ENCODE peak calls at places on chromosomes 3 and 15, in six cellular contexts. P is NB4, Y is A549, S is HepG2, M is endothelial cell of umbilical vein, E is K562. Q is an unnamed sample.

GRCh38 chr3:141726483-141726882 is 11.6 kb upstream of the RNF7 start:
- DNase-seq in E (no peak), M (no peak), P (no peak), Y (no peak), S (no peak), Q (no peak)

GRCh38 chr3:49804141-49805041 is 1.3 kb downstream of the INKA1 start:
- DNase-seq in E (no peak), P (peak; percentile 63), Y (no peak), M (peak; percentile 54), S (no peak), Q (no peak)

GRCh38 chr15:95946241-95946640 is 384.3 kb upstream of the NR2F2 start:
- DNase-seq in M (no peak), S (no peak), Y (no peak), P (no peak), E (no peak), Q (no peak)

GRCh38 chr15:48486228-48486627 is 155.0 kb downstream of the DUT start:
- DNase-seq in S (no peak), E (no peak), Y (no peak), M (no peak), P (no peak), Q (peak; percentile 20)

GRCh38 chr15:76999996-77000395 is 5.1 kb downstream of the PSTPIP1 start:
- DNase-seq in E (no peak), S (no peak), P (no peak), Y (no peak), M (no peak), Q (no peak)

GRCh38 chr3:18223591-18224338 is 201.4 kb downstream of the SATB1 start:
- DNase-seq in E (no peak), Y (no peak), P (peak; percentile 96), M (no peak), S (no peak), Q (peak; percentile 55)

GRCh38 chr15:85044251-85044853 is 62.7 kb downstream of the PDE8A start:
- DNase-seq in P (peak; percentile 63), S (peak; percentile 63), Y (peak; percentile 89), M (peak; percentile 80), E (no peak), Q (peak; percentile 44)

GRCh38 chr15:72902245-72902928 is 118.8 kb upstream of the ADPGK start:
- DNase-seq in S (no peak), M (no peak), P (no peak), Y (no peak), E (no peak), Q (no peak)

GRCh38 chr3:39267631-39268553 is 11.9 kb downstream of the CX3CR1 start:
- DNase-seq in M (no peak), E (no peak), Y (no peak), P (no peak), S (no peak), Q (no peak)

GRCh38 chr3:24494616-24495333 is at the start of gene THRB:
- DNase-seq in E (peak; percentile 85), S (peak; percentile 56), M (peak; percentile 48), Y (peak; percentile 70), P (no peak), Q (no peak)

GRCh38 chr3:8650583-8651416 is 6.2 kb upstream of the SSUH2 start:
- DNase-seq in E (no peak), P (no peak), S (peak; percentile 69), Y (no peak), M (peak; percentile 27), Q (no peak)

GRCh38 chr3:169363318-169363717 is 300.2 kb downstream of the MECOM start:
- DNase-seq in M (no peak), Y (no peak), S (no peak), E (no peak), P (no peak), Q (no peak)

GRCh38 chr3:172530566-172530965 is 7.3 kb upstream of the TNFSF10 start:
- DNase-seq in Y (no peak), S (no peak), M (peak; percentile 27), P (peak; percentile 91), E (peak; percentile 38), Q (no peak)

GRCh38 chr3:183161552-183162345 is 785 bp downstream of the LAMP3 start:
- DNase-seq in Y (no peak), M (no peak), P (no peak), S (no peak), E (no peak), Q (peak; percentile 92)

GRCh38 chr15:100898661-100899462 is 19.2 kb downstream of the ALDH1A3 start:
- DNase-seq in Y (no peak), M (no peak), S (no peak), P (no peak), E (no peak), Q (no peak)

GRCh38 chr15:67024998-67025368 is 40.4 kb upstream of the SMAD3 start:
- DNase-seq in S (no peak), M (peak; percentile 52), Y (no peak), E (no peak), P (no peak), Q (no peak)

GRCh38 chr3:28841436-28841835 is 439.4 kb upstream of the RBMS3 start:
- DNase-seq in M (no peak), S (no peak), Y (no peak), P (no peak), E (no peak), Q (no peak)

GRCh38 chr3:128471720-128472119 is 5.0 kb upstream of the DNAJB8 start:
- DNase-seq in E (no peak), Y (no peak), P (no peak), M (no peak), S (no peak), Q (no peak)

GRCh38 chr15:77869021-77869895 is 208.3 kb downstream of the TBC1D2B start:
- DNase-seq in E (no peak), M (peak; percentile 10), P (no peak), Y (no peak), S (no peak), Q (no peak)

GRCh38 chr3:169420429-169420828 is 243.1 kb downstream of the MECOM start:
- DNase-seq in M (peak; percentile 75), S (no peak), P (no peak), E (no peak), Y (no peak), Q (no peak)

GRCh38 chr3:13277130-13277783 is 142.9 kb downstream of the NUP210 start:
- DNase-seq in P (no peak), E (no peak), S (no peak), M (no peak), Y (no peak), Q (no peak)

GRCh38 chr3:37814547-37814946 is 47.1 kb upstream of the CTDSPL start:
- DNase-seq in S (no peak), P (peak; percentile 16), M (peak; percentile 9), E (no peak), Y (no peak), Q (no peak)

GRCh38 chr15:81105521-81105920 is 28.5 kb upstream of the CFAP161 start:
- DNase-seq in P (no peak), Y (no peak), S (no peak), M (no peak), E (no peak), Q (no peak)

GRCh38 chr15:92617197-92618037 is 38.2 kb downstream of the FAM174B start:
- DNase-seq in M (peak; percentile 99), S (peak; percentile 82), Y (peak; percentile 72), E (peak; percentile 91), P (no peak), Q (no peak)

GRCh38 chr15:72227720-72228119 is 3.3 kb downstream of the PKM start:
- DNase-seq in P (peak; percentile 66), Y (no peak), S (no peak), E (no peak), M (no peak), Q (no peak)

GRCh38 chr15:51720201-51720995 is 17.1 kb downstream of the LYSMD2 start:
- DNase-seq in Y (no peak), P (no peak), S (no peak), E (no peak), M (no peak), Q (no peak)

GRCh38 chr15:32786906-32787305 is 69.1 kb downstream of the GREM1 start:
- DNase-seq in S (no peak), Y (no peak), P (no peak), M (no peak), E (no peak), Q (no peak)

GRCh38 chr3:58691997-58692396 is 25.4 kb upstream of the FAM3D start:
- DNase-seq in M (no peak), E (no peak), S (no peak), Y (peak; percentile 33), P (peak; percentile 25), Q (no peak)

GRCh38 chr3:181081930-181082329 is 92.4 kb upstream of the DNAJC19 start:
- DNase-seq in M (no peak), E (no peak), P (no peak), Y (no peak), S (no peak), Q (no peak)

GRCh38 chr3:181086011-181086410 is 96.5 kb upstream of the DNAJC19 start:
- DNase-seq in P (no peak), S (peak; percentile 3), E (no peak), Y (no peak), M (no peak), Q (no peak)
- TF ChIP-seq MYC in P (no peak), S (no peak), E (no peak), Y (no peak), M (no peak), Q (no peak)

GRCh38 chr15:63156708-63157065 is 590 bp downstream of the RPS27L start:
- DNase-seq in Y (peak; percentile 44), P (peak; percentile 58), E (peak; percentile 32), S (peak; percentile 25), M (peak; percentile 56), Q (no peak)
- TF ChIP-seq MYC in Y (no peak), P (no peak), E (no peak), S (no peak), M (no peak), Q (no peak)

DNA sequence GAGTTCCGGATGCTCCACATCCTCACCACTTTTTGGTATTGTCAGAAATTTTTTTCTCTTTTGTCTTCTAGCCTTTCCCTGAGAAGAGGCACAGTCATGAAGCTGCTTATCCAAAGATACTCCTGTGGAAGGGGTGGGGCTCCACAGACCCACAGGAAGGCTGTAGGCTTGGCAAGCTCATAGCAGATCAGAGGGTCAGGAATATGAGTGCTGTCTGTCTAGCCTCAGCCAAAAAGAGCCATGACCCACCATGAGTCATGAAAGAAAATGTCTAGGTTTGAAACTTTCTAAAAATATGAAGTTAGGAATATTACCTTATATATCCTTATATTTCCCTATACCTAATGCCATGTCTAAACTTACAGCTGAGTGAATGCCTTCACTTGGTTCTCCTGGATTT is 118.2 kb upstream of the THBS1 start:
- DNase-seq in P (no peak), M (peak; percentile 77), Y (no peak), E (no peak), S (no peak), Q (no peak)
- TF ChIP-seq MYC in P (no peak), M (no peak), Y (no peak), E (no peak), S (no peak), Q (no peak)

DNA sequence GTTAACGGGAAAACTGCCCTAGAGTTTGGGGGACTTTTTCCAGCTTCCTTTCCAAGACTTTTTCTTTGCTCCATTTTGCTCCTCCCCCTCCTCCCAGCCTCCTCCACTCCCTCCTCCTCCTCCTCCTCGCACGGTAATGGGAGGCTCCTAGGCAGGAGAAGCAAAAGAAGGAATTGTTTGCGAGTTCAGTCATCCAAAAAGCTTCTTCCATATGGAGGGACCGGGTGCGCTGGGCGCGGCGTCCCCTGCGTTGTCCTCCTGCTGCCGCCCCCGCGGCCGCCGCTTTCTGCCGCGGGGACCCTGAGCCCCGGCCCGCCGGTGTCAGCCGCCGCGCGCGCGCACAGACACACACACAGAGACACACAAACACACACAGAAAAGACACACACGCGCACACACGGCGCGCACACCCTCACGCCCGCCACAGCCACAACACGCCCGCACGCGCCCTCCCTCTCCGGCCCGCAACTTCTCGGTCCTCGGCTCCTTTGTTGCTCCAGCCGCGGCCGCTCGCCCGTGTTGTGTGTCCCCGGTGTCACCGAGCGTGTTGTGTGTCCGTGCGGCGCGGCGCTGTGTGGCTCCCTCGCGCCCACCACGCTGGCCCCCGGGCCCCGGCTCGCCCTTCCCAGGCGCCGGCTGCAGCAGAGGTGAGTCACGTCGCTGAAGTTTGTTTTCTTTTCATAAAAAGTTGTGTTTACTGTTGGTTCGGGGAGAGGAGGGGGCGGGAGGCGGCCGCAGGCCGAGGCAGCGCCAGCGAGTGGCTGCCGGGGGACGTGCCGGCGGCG is at the start of gene BOC:
- DNase-seq in P (peak; percentile 38), Y (peak; percentile 43), M (peak; percentile 10), S (no peak), E (no peak), Q (no peak)
- TF ChIP-seq MYC in P (no peak), Y (no peak), M (no peak), S (no peak), E (no peak), Q (no peak)